ENCODE peak calls at places on chromosomes 12 and 14, in four cellular contexts. H is uterus, S is A673, R is tibial nerve. N is an unnamed sample. For H3K4me1 and H3K9me3, the result is how much of the 10 kb centered on the place peaks cover.

GRCh38 chr14:30582376-30582775 is 23.4 kb downstream of the G2E3 start:
- DNase-seq in H (no peak), S (no peak), R (no peak), N (no peak)

GRCh38 chr12:18752947-18753346 is 15.0 kb downstream of the CAPZA3 start:
- DNase-seq in H (no peak), S (no peak), R (no peak), N (no peak)

GRCh38 chr12:18700254-18700653 is 37.6 kb downstream of the PLCZ1 start:
- DNase-seq in H (peak), S (no peak), R (no peak), N (no peak)

GRCh38 chr14:94770251-94770749 is 387 bp upstream of the GSC start:
- DNase-seq in H (no peak), S (peak), R (no peak), N (no peak)

GRCh38 chr12:106245767-106246166 is 2.1 kb downstream of the CKAP4 start:
- DNase-seq in H (peak), S (peak), R (no peak), N (no peak)

GRCh38 chr12:119274636-119275065 is 59.9 kb upstream of the CCDC60 start:
- DNase-seq in H (no peak), S (no peak), R (no peak), N (no peak)

GRCh38 chr12:123150804-123151678 is at the start of gene PITPNM2:
- DNase-seq in H (peak), S (peak), R (no peak), N (peak)

GRCh38 chr14:68593806-68594536 is 198.9 kb downstream of the ZFP36L1 start:
- DNase-seq in H (peak), S (no peak), R (no peak), N (no peak)

GRCh38 chr12:112974904-112975303 is 3.4 kb upstream of the OAS2 start:
- DNase-seq in H (no peak), S (no peak), R (no peak), N (no peak)

DNA sequence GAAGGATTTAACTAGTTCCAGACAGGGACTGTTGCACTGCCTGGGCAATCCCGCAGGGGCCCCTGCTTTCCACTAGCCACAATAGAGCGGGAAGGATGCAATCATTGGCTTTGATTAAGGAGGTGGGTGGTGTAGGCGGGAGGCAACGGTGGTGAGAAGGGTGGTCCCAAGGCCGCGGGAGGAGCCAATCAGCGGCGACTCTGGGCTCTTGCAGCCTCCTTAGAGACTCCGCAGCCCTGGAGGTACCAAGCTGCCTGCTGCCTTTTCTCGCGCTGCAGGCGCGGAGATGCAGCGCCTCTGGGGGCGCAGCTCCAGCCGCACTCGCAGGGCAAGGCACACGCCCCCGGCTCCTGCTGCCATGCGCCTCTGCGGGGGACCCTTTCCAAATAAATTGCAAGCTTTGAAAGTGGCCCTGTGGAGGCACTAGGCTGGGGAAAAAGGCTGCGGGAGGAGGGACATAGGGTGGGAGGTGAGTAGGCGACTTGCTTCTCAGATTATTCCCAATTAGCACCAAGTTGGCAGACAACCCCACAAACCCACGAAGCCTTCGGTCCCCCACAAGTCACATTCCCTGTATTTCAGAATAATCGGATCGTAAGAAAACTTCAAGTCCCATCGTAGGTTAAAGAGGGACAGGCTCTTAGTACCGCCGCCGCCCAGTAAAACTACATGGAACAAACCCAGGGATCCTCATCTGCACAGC is 860 bp upstream of the KCNA1 start:
- DNase-seq in H (no peak), S (peak), R (no peak), N (no peak)
- H3K4me3 ChIP-seq in H (no peak), S (no peak), R (no peak), N (no peak)

GRCh38 chr14:21220874-21221477 is 48.3 kb downstream of the HNRNPC start:
- DNase-seq in H (no peak), S (no peak), R (no peak), N (no peak)
- H3K4me1 ChIP-seq in H (under half), S (under half), R (half or more), N (under half)

GRCh38 chr12:53450936-53451335 is 966 bp upstream of the PCBP2 start:
- DNase-seq in H (no peak), S (no peak), R (no peak), N (no peak)
- H3K9me3 ChIP-seq in H (under half), S (under half), R (under half), N (under half)

DNA sequence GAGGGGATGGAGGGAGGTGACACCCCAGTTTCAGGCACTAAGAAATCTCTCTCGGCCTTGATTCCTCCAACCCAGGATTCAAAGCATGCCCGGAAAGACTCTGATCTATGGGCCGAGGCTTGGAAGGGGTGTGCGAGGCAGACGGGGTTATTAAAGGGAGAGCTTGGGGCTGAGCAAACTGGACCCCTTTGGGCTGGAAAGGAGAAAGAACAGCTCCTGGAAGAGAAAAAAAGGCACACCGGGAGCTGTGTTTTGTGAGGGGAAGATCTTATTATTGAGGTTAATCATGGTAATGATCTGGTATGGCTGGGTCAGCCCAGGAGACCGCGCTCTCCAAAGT is 5.7 kb upstream of the HOXC4 start:
- DNase-seq in H (no peak), S (no peak), R (no peak), N (no peak)
- H3K4me3 ChIP-seq in H (no peak), S (no peak), R (no peak), N (no peak)

GRCh38 chr12:6323995-6324711 is 13.7 kb downstream of the PLEKHG6 start:
- DNase-seq in H (no peak), S (no peak), R (no peak), N (no peak)

GRCh38 chr12:6327159-6327558 is 14.7 kb downstream of the TNFRSF1A start:
- DNase-seq in H (no peak), S (no peak), R (no peak), N (no peak)

GRCh38 chr12:6323340-6323994 is 13.0 kb downstream of the PLEKHG6 start:
- DNase-seq in H (peak), S (peak), R (no peak), N (peak)

GRCh38 chr12:6326316-6326959 is 15.4 kb downstream of the TNFRSF1A start:
- DNase-seq in H (peak), S (peak), R (no peak), N (no peak)

DNA sequence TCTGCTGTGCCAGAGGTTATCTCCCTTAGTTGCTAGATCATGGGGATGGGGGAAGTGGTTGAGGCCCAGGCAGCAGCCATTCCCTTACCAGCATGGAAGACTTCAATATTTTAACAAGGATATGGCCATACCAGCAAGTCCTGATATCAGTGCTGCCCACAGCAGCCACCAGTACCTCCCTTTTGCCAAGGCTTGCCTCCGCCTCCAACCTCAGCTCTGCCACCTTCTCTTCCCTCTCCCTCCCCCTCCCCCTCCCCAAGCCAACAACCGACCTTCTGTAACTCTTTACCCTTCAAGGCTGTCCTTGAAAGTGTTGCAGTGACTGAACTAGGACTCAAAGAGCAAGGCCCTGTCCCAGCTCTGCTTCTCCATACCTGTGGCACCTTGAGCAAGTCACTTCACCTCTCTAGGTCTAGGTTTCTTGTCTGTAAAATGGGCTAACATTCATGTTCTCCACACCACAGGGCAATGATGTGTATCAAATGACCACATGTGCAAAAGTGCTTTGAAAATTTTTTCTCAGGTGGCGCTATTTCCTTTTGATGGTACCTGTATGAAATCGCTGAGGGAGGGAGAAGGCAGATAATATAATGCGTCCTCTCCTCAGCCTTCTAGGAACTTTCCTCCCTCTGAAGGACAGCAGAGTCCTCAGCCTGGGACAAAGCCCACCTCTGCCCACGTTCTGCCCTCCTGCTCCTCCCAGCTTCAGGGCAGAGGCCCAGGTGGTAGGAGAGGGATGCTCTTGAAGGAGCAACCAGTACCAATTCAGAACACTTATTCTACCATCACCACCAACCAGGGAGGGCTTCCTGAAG is 14.7 kb downstream of the PLEKHG6 start:
- DNase-seq in H (no peak), S (no peak), R (no peak), N (no peak)
- H3K4me1 ChIP-seq in H (under half), S (under half), R (half or more), N (under half)

GRCh38 chr14:103072595-103073366 is 11.2 kb upstream of the LBHD2 start:
- DNase-seq in H (no peak), S (no peak), R (no peak), N (no peak)

GRCh38 chr14:103073876-103074698 is 9.9 kb upstream of the LBHD2 start:
- DNase-seq in H (no peak), S (no peak), R (no peak), N (no peak)

GRCh38 chr14:103073367-103073875 is 10.6 kb upstream of the LBHD2 start:
- DNase-seq in H (no peak), S (no peak), R (no peak), N (no peak)

GRCh38 chr14:103071544-103072251 is 12.3 kb upstream of the LBHD2 start:
- DNase-seq in H (no peak), S (no peak), R (no peak), N (no peak)

GRCh38 chr14:103074699-103075341 is 9.2 kb upstream of the LBHD2 start:
- DNase-seq in H (peak), S (no peak), R (peak), N (no peak)
- H3K9me3 ChIP-seq in H (under half), S (under half), R (under half), N (under half)

GRCh38 chr14:105498430-105499255 is 7.6 kb downstream of the TEDC1 start:
- DNase-seq in H (no peak), S (no peak), R (no peak), N (no peak)

GRCh38 chr14:105501504-105502291 is 10.7 kb downstream of the TEDC1 start:
- DNase-seq in H (no peak), S (no peak), R (no peak), N (no peak)

GRCh38 chr14:105499256-105500035 is 8.4 kb downstream of the TEDC1 start:
- DNase-seq in H (no peak), S (no peak), R (no peak), N (no peak)

GRCh38 chr14:105500726-105501101 is 9.7 kb downstream of the TEDC1 start:
- DNase-seq in H (no peak), S (no peak), R (no peak), N (no peak)

DNA sequence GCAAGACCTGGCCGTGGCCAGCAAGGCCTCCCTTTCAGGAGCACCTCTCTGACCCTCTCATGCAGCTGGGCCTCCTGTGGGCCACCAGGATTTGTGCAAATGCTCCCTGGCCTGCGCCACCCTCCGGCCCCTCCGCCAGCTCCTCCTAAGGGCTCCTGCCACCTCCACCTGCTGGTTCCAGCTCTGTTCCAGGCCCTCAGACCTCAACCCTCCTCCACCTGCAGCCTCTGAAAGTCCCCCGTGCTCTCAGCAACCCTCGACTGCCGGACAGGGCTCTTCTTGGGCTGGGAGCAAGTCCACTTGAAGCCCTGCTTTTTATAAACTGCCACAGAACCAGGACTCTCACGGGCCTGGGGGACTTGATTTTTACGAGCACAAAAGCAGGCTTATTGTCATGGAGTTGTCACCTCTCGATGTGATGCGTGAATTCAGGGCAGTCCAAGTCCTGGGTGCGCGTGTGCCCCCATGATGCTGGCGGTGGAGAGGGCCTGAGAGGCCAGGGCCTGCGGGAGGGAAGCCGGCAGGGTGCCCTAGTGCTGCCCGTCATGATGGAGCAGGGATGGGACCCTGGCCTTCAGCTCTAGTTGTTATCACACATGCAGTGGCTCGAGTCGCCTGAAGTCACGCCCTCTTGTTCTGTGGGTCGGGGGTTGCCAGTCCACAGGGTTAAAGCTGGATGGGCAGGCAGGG is 9.1 kb downstream of the TEDC1 start:
- DNase-seq in H (no peak), S (no peak), R (no peak), N (no peak)
- H3K4me3 ChIP-seq in H (no peak), S (no peak), R (no peak), N (no peak)

GRCh38 chr14:73751157-73751691 is 37.0 kb upstream of the PNMA1 start:
- DNase-seq in H (no peak), S (no peak), R (no peak), N (no peak)

GRCh38 chr14:73752297-73752992 is 38.3 kb upstream of the PNMA1 start:
- DNase-seq in H (peak), S (peak), R (no peak), N (no peak)

GRCh38 chr14:73754911-73755360 is 40.8 kb upstream of the PNMA1 start:
- DNase-seq in H (peak), S (no peak), R (peak), N (no peak)

GRCh38 chr14:73753887-73754880 is 40.0 kb upstream of the PNMA1 start:
- DNase-seq in H (no peak), S (no peak), R (no peak), N (no peak)

DNA sequence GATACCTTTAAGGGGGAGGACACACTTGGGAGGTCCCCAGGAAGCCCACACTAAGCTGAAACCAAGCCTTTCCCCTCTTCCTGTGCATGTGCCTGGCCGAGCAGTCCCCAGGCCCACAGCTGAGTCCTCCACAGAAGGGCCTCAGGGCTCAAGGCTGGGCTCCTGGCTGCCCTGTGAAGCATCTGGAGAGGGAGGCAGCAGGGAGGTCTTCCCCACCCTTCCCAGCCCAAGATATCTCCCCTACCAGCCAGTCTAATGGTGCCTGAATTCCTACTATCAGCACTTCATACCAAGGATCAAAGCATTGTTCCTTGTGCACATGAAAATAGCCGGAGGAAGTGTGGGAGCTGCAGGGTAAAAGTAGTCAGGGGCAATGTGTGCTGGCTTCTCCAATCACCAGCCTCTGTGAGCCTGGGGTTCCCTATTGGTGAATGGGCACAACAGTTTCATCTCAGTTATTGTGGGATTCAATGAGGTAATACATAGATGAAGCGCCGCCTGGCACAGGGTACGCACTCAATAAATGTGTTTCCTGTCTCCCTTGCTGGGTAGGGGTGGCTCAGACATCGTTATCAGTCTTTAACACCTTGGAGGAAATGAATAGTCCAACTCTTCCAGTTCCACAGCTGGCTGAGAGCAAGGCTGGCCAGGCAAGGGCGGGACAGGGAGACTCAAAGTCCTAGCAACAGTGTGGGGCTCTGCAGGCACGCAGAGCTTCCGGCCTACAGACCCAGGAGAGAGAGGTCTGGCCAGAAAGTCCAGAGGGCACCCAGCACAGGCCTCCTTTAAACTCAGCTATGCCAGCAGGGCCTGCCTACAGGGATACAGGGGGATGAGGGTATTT is 39.1 kb upstream of the PNMA1 start:
- DNase-seq in H (no peak), S (no peak), R (no peak), N (peak)
- H3K4me1 ChIP-seq in H (under half), S (half or more), R (half or more), N (half or more)

DNA sequence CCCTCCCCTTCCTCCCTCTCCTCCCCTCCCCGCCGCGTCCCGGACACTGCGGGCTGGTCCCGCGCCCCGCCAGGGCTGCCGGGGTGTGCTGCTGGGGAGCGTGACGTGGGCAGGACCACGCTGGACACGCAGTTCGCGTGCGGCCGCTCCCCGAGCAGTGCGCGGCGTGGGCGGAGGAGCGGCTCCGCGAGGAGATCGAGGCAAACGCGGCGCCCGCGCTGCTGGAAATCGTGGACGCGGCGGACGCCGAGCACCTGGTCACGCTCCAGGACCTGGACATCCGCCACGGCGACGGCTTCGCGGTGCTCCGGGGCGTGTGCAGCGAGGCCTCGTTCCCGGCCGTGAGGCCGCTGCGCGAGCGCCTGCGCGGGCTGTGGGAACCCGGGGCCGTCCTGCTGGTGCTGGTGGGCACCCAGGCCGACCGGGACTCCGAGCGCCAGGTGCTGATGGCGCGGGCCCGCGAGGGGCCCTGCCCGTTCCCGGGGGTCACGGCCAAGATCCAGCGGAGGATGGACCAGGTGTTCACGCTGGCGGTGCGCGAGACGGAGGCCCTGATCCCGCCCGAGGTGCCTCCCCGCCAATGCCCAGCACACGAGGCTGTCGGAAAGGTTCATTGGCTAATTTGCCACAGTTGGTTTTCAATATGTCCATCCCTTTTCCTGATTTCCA is 84.3 kb downstream of the TNFAIP2 start:
- DNase-seq in H (peak), S (no peak), R (no peak), N (no peak)
- H3K9me3 ChIP-seq in H (under half), S (under half), R (under half), N (under half)